ENCODE peak calls at places on chromosomes 3 and 15, in four cellular contexts. J, F, M and L are unnamed samples.

GRCh38 chr3:55487376-55488241 is 503 bp upstream of the WNT5A start:
- DNase-seq in J (no peak), F (peak; percentile 76), M (peak; percentile 42), L (no peak)

GRCh38 chr15:97081666-97082226 is 751.2 kb downstream of the NR2F2 start:
- DNase-seq in J (no peak), F (no peak), M (no peak), L (no peak)

GRCh38 chr15:88788036-88788435 is 15.2 kb upstream of the ACAN start:
- DNase-seq in J (no peak), F (no peak), M (no peak), L (no peak)

GRCh38 chr15:68271854-68272471 is 5.6 kb upstream of the FEM1B start:
- DNase-seq in J (no peak), F (peak; percentile 26), M (peak; percentile 27), L (no peak)

GRCh38 chr15:25783607-25784131 is 79.5 kb downstream of the ATP10A start:
- DNase-seq in J (no peak), F (no peak), M (peak; percentile 38), L (no peak)

GRCh38 chr3:125051205-125051604 is 4.6 kb downstream of the HEG1 start:
- DNase-seq in J (no peak), F (no peak), M (no peak), L (no peak)

GRCh38 chr15:70257573-70258220 is 160.0 kb upstream of the TLE3 start:
- DNase-seq in J (no peak), F (no peak), M (no peak), L (no peak)

GRCh38 chr3:41726891-41727290 is 235.0 kb downstream of the ULK4 start:
- DNase-seq in J (no peak), F (no peak), M (no peak), L (no peak)

GRCh38 chr15:90018216-90018831 is 17.2 kb downstream of the ZNF710 start:
- DNase-seq in J (no peak), F (no peak), M (no peak), L (no peak)

GRCh38 chr15:77327168-77327567 is 92.7 kb downstream of the PEAK1 start:
- DNase-seq in J (no peak), F (no peak), M (no peak), L (no peak)

GRCh38 chr15:45402955-45403892 is 24.9 kb upstream of the GATM start:
- DNase-seq in J (peak; percentile 23), F (peak; percentile 43), M (peak; percentile 30), L (no peak)

GRCh38 chr3:14848906-14849305 is 30.1 kb downstream of the FGD5 start:
- DNase-seq in J (no peak), F (no peak), M (no peak), L (no peak)

GRCh38 chr15:86183765-86184491 is 104.3 kb downstream of the AGBL1 start:
- DNase-seq in J (no peak), F (peak; percentile 75), M (peak; percentile 74), L (no peak)

GRCh38 chr15:69403611-69404010 is 10.5 kb upstream of the KIF23 start:
- DNase-seq in J (no peak), F (peak; percentile 45), M (no peak), L (no peak)

GRCh38 chr15:25243800-25244097 is 195.1 kb downstream of the UBE3A start:
- DNase-seq in J (no peak), F (no peak), M (peak; percentile 2), L (no peak)

GRCh38 chr15:99213187-99213811 is 36.1 kb downstream of the TTC23 start:
- DNase-seq in J (peak; percentile 55), F (peak; percentile 69), M (peak; percentile 73), L (peak; percentile 85)

GRCh38 chr3:170830580-170830979 is 39.4 kb downstream of the RPL22L1 start:
- DNase-seq in J (no peak), F (no peak), M (no peak), L (no peak)

GRCh38 chr15:62977952-62978811 is 64.4 kb upstream of the TPM1 start:
- DNase-seq in J (no peak), F (peak; percentile 24), M (no peak), L (no peak)

GRCh38 chr3:136042608-136043221 is 77.2 kb downstream of the PPP2R3A start:
- DNase-seq in J (no peak), F (peak; percentile 14), M (no peak), L (no peak)

GRCh38 chr3:126752303-126753190 is 48.5 kb downstream of the CHCHD6 start:
- DNase-seq in J (peak; percentile 33), F (peak; percentile 82), M (peak; percentile 87), L (peak; percentile 62)

GRCh38 chr3:126749931-126750759 is 46.1 kb downstream of the CHCHD6 start:
- DNase-seq in J (no peak), F (no peak), M (no peak), L (no peak)

GRCh38 chr3:126751611-126752302 is 47.7 kb downstream of the CHCHD6 start:
- DNase-seq in J (no peak), F (no peak), M (no peak), L (no peak)

GRCh38 chr3:126749547-126749875 is 45.5 kb downstream of the CHCHD6 start:
- DNase-seq in J (no peak), F (no peak), M (no peak), L (no peak)

DNA sequence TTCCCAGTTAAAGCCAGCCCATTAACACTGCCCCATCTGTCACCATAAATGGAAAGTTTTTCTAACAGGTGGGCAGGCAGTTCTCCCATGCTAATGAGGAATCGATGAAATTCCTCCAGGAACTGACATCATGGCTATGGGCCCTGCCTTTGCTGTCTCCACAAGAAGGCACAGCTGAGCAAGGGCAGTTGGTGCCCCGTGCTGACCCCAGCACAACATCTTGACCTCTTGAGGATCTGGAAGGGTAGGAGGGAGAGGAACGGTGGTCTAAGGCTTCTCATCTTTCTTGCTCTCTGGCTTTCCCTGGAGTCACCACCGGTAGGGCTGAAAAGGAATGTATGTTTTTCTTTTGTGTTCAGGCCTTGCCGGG is 46.7 kb downstream of the CHCHD6 start:
- DNase-seq in J (no peak), F (peak; percentile 69), M (peak; percentile 73), L (no peak)
- H3K27ac ChIP-seq in J (no peak overlapping the region), F (peak overlapping the region; percentile 65), M (peak overlapping the region; percentile 30), L (no peak overlapping the region)

DNA sequence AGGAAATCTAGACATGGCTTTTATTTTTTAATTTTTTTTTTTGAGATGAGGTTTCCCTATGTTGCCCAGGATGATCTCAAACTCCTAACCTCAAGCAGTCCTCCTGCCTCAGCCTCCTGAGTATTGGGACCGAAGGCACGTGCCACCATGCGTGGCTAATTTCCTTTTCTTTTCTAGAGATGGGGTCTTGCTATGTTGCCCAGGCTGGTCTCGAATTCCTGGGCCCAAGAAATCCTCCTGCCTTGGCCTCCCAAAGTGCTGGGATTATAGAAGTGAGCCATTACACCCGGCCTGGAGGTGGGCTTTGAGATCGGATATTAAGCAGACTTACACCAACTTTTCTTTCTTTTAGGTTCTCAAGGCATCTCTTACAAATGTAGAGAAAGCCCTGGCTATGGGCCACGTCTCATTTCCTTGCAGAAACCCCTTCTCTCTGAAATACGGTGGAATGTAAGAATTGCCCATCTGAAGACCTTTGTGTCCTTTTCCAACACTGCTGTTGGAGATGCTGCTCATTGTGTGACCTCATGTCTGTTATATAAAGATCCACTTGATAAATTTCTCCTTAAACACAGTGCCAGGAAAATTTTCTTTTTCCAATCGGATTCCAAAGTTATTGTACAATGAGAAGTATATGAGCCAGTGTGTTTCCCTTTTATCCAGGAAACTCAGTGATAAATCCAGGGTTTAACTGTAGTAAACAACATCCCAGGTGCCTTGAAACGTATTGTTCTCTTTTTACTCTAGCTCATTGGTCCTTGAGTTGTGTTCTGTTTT is 36.8 kb upstream of the CFAP161 start:
- DNase-seq in J (no peak), F (no peak), M (no peak), L (no peak)
- H3K27ac ChIP-seq in J (no peak overlapping the region), F (no peak overlapping the region), M (no peak overlapping the region), L (no peak overlapping the region)

DNA sequence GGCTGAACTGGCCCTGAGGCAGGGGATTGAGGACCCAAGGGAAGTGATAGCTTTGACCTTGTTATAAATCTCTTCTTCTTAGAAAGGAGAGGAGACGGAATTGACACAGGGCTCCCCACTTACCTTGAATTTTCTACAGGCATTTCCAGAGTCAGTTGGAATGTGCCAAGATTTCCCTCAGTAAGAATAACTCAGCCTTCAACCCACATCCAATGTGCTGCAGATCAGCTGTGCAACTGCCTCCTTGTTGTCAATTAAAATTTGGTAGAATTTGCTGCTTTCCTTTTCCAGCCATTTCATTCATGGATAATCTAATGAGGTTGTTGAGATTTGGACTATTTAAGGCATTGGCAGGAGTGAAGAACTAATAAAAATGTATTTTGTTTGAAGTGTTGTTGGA is 14.6 kb downstream of the MED12L start:
- DNase-seq in J (no peak), F (no peak), M (no peak), L (no peak)
- H3K27ac ChIP-seq in J (no peak overlapping the region), F (no peak overlapping the region), M (no peak overlapping the region), L (no peak overlapping the region)

GRCh38 chr3:121545564-121546455 is at the start of gene POLQ:
- DNase-seq in J (peak; percentile 92), F (peak; percentile 95), M (peak; percentile 92), L (peak; percentile 90)

GRCh38 chr3:121542924-121543323 is 2.9 kb downstream of the POLQ start:
- DNase-seq in J (no peak), F (no peak), M (no peak), L (no peak)

GRCh38 chr3:121545049-121545563 is 682 bp downstream of the POLQ start:
- DNase-seq in J (no peak), F (peak; percentile 25), M (no peak), L (no peak)
- H3K27ac ChIP-seq in J (no peak overlapping the region), F (peak overlapping the region; percentile 82), M (peak overlapping the region; percentile 88), L (no peak overlapping the region)

GRCh38 chr15:31577103-31577502 is 250.5 kb downstream of the KLF13 start:
- DNase-seq in J (no peak), F (no peak), M (no peak), L (no peak)
- H3K27ac ChIP-seq in J (no peak overlapping the region), F (no peak overlapping the region), M (no peak overlapping the region), L (no peak overlapping the region)

DNA sequence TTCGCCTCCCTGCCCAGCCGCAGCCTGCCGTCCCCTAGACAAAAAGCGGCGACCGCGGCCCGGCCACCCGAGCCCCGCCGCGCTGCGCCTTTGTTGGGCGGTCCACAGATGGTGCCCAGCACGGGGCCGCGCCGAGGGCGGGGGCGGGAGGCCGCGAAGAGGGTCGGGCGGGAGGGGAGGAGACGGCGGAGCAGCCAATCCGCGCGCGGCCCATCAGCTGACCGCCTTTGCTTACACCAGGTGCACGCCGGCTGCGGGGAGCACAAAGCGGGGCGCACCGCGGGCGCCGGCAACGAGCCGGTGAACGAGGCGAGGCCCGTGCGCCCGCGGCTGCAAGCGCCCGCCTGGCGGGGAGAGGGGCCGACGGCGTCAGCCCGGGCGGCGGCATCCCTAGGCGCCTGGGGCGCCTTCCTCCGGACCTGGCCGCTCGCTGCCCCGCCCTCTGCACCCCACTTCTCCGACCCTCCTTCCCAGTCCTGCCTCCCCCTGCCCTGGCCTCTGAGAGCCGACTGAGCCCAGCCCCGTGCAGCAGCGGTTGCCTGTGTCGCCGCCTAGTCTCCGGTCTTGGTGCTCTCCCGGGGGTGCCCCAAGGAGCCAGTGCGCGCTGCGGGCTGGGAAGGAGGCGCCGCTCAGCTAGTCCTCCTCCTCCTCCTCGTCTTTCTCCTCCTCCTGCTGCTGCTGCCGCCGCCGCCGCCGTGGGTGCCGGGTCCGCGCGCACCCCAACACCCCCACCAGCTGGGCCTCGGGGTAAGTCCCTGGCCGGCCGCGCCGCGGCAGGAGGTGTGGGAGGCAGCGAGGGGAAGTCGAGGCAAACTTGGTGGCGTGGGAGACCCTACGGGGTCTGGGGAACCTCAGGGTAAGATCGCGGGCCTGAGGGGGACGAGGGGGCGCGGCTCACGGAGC is at the start of gene LRRN1:
- DNase-seq in J (peak; percentile 58), F (peak; percentile 77), M (peak; percentile 90), L (peak; percentile 72)
- H3K27ac ChIP-seq in J (peak within 1 kb of the TSS; percentile 76), F (peak within 1 kb of the TSS; percentile 54), M (peak within 1 kb of the TSS; percentile 82), L (peak within 1 kb of the TSS; percentile 80)